ENCODE peak calls at places on chromosome 7, in six cellular contexts. Q is transverse colon; Y is thoracic aorta; E is GM12865; R is naive thymus-derived CD4-positive, alpha-beta T cell; I is esophagus squamous epithelium. P is an unnamed sample.

GRCh38 chr7:82444220-82445049 is 858 bp upstream of the CACNA2D1 start:
- DNase-seq in I (no peak), R (no peak), Y (no peak), E (peak; percentile 9), Q (no peak), P (no peak)

GRCh38 chr7:130942211-130942964 is 208.4 kb upstream of the KLF14 start:
- DNase-seq in Y (no peak), I (no peak), Q (peak; percentile 69), R (no peak), E (peak; percentile 70), P (peak; percentile 53)

GRCh38 chr7:116273918-116274301 is 63.6 kb downstream of the TES start:
- DNase-seq in R (no peak), Y (no peak), E (no peak), I (no peak), Q (no peak), P (no peak)

GRCh38 chr7:100680589-100681271 is 7.2 kb downstream of the GNB2 start:
- DNase-seq in I (no peak), Q (peak; percentile 11), E (no peak), R (no peak), Y (no peak), P (no peak)

GRCh38 chr7:30165590-30165989 is 30.8 kb downstream of the MTURN start:
- DNase-seq in Y (no peak), E (no peak), R (no peak), I (no peak), Q (no peak), P (no peak)

GRCh38 chr7:102908676-102909075 is 4.1 kb upstream of the LRRC17 start:
- DNase-seq in Y (no peak), E (no peak), I (no peak), R (no peak), Q (no peak), P (no peak)

GRCh38 chr7:66901941-66902843 is 18.8 kb upstream of the TMEM248 start:
- DNase-seq in R (no peak), Q (no peak), Y (no peak), E (no peak), I (no peak), P (no peak)

GRCh38 chr7:28853150-28853549 is 105.0 kb downstream of the TRIL start:
- DNase-seq in Q (no peak), Y (no peak), E (no peak), R (no peak), I (no peak), P (no peak)

GRCh38 chr7:142629588-142630260 is 119.5 kb upstream of the PRSS1 start:
- DNase-seq in E (no peak), Q (no peak), Y (no peak), R (no peak), I (no peak), P (no peak)

GRCh38 chr7:22578048-22578770 is 78.2 kb upstream of the STEAP1B start:
- DNase-seq in R (no peak), E (no peak), I (no peak), Q (no peak), Y (no peak), P (no peak)

GRCh38 chr7:151046603-151047573 is 1.4 kb upstream of the ASIC3 start:
- DNase-seq in Y (no peak), Q (no peak), I (no peak), E (no peak), R (no peak), P (no peak)

GRCh38 chr7:22361795-22362194 is 4.8 kb upstream of the RAPGEF5 start:
- DNase-seq in Q (peak; percentile 63), R (no peak), I (no peak), E (no peak), Y (no peak), P (no peak)

GRCh38 chr7:146443102-146443501 is 326.5 kb downstream of the CNTNAP2 start:
- DNase-seq in E (no peak), I (no peak), Q (no peak), R (no peak), Y (no peak), P (no peak)

GRCh38 chr7:129271500-129272355 is 46.9 kb downstream of the AHCYL2 start:
- DNase-seq in R (peak; percentile 18), Q (peak; percentile 55), E (peak; percentile 85), I (no peak), Y (no peak), P (peak; percentile 85)

GRCh38 chr7:142303650-142304049 is 45.8 kb upstream of the PRSS58 start:
- DNase-seq in R (no peak), Q (no peak), E (peak; percentile 20), I (no peak), Y (no peak), P (peak; percentile 49)

GRCh38 chr7:139118234-139118802 is 8.8 kb upstream of the ZC3HAV1 start:
- DNase-seq in E (peak; percentile 90), I (no peak), Q (no peak), Y (no peak), R (no peak), P (peak; percentile 82)

GRCh38 chr7:50199824-50200223 is 104.7 kb upstream of the IKZF1 start:
- DNase-seq in R (no peak), E (no peak), Y (no peak), Q (no peak), I (no peak), P (no peak)

GRCh38 chr7:122710951-122711350 is 8.2 kb upstream of the RNF148 start:
- DNase-seq in Y (no peak), R (no peak), E (no peak), Q (no peak), I (no peak), P (no peak)

GRCh38 chr7:79998343-79998742 is 136.3 kb upstream of the GNAI1 start:
- DNase-seq in Q (no peak), I (no peak), R (no peak), E (no peak), Y (no peak), P (no peak)

DNA sequence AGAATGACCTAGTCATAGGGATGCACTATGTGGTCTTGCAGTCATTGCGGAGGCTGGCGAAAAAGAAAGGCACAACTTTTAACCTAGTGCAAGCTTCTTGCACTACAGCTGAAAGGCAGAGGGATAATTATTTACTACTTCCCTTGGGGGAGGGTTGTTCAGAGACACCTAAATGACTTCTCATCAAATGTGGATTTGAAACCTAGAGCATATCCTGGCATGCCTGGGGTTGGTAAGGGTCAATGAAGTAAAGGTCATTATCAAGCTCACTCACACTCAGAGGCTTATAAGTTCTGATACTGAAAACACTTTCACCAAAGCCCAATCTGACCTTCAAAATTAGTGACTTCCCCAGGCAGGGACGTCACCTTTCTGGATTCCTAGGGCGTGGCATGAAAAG is 108.9 kb upstream of the AMPH start:
- DNase-seq in Y (no peak), Q (no peak), I (no peak), E (no peak), R (no peak), P (no peak)
- H3K4me3 ChIP-seq in Y (no peak overlapping the region), Q (no peak overlapping the region), I (no peak overlapping the region), E (no peak overlapping the region), R (no peak overlapping the region), P (no peak overlapping the region)

DNA sequence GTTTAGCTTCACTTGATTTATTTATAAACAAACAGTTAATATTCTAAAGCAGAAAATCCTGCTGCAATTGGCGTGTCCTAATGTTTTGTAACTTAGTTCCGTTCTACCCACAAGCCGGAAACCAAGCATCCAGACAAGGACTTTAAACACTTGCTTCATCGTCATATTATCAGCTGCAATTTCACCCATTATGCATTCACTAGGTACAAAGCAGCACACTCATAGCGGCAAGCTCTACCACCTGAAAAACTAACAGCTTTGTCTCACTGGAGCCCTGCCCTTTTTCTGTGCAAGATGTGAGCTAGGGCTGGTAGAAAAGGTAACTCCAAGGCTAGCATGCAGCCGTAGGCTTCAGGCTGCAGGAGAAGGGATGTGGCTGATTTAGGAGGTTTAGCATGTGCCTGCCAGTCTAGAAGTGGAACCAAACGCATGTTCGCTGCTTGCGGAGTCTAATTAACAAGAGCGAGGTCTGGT is 43.7 kb upstream of the BPGM start:
- DNase-seq in Y (no peak), R (no peak), E (no peak), I (no peak), Q (no peak), P (no peak)
- H3K4me3 ChIP-seq in Y (peak overlapping the region; percentile 24), R (no peak overlapping the region), E (no peak overlapping the region), I (peak overlapping the region; percentile 0), Q (peak overlapping the region; percentile 21), P (no peak overlapping the region)

GRCh38 chr7:55386541-55386940 is 21.4 kb downstream of the LANCL2 start:
- DNase-seq in Q (no peak), Y (no peak), R (no peak), E (no peak), I (no peak), P (no peak)
- H3K4me3 ChIP-seq in Q (no peak overlapping the region), Y (no peak overlapping the region), R (no peak overlapping the region), E (no peak overlapping the region), I (no peak overlapping the region), P (no peak overlapping the region)

GRCh38 chr7:137846588-137847417 is at the start of gene DGKI:
- DNase-seq in Y (no peak), Q (no peak), R (peak; percentile 6), E (peak; percentile 27), I (no peak), P (no peak)
- H3K4me3 ChIP-seq in Y (peak within 1 kb of the TSS; percentile 73), Q (peak within 1 kb of the TSS; percentile 34), R (no peak within 1 kb of the TSS), E (peak within 1 kb of the TSS; percentile 53), I (peak within 1 kb of the TSS; percentile 40), P (no peak within 1 kb of the TSS)

GRCh38 chr7:98459529-98459928 is 58.6 kb upstream of the BAIAP2L1 start:
- DNase-seq in Q (no peak), I (no peak), R (no peak), E (no peak), Y (no peak), P (no peak)

GRCh38 chr7:98452791-98453190 is 51.9 kb upstream of the BAIAP2L1 start:
- DNase-seq in Y (no peak), R (no peak), Q (no peak), I (no peak), E (no peak), P (no peak)

GRCh38 chr7:98460902-98461301 is 60.0 kb upstream of the BAIAP2L1 start:
- DNase-seq in Q (no peak), I (no peak), E (no peak), Y (no peak), R (no peak), P (no peak)

GRCh38 chr7:98458090-98458875 is 57.4 kb upstream of the BAIAP2L1 start:
- DNase-seq in E (no peak), Q (no peak), I (no peak), R (no peak), Y (no peak), P (no peak)

DNA sequence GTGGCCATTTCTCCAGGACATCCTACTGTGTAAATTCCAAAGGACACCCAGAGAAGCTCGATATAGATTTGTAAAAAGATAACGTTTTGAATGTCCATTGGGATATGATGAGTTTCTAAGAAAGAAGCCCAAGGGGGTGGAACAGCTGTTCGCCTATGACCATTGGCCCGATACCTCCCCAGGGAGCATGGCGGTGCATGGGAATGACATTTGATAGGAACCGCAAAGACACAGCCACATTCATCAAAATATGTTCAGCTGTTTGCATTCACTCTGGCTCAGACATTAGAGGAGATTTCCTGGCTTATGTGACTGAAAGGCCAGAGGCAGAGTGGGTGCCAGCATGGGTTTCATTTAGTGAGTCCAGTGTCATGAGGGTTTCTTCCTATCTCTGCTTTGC is 56.0 kb upstream of the BAIAP2L1 start:
- DNase-seq in E (no peak), Y (no peak), R (no peak), I (no peak), Q (no peak), P (no peak)
- H3K4me3 ChIP-seq in E (no peak overlapping the region), Y (no peak overlapping the region), R (no peak overlapping the region), I (no peak overlapping the region), Q (no peak overlapping the region), P (no peak overlapping the region)